ENCODE peak calls at places on chromosomes 4 and X, in ten cellular contexts. D is stimulated activated CD4-positive, alpha-beta T cell treated with anti-CD3 and anti-CD28 coated beads, Interleukin-4, amount 100 ng/mL, for 48 hours; U is C1 segment of cervical spinal cord; H is activated T-helper 1 cell treated with Interleukin-2 at 50 U/mL for 16 hours; N is GM10248; F is H54; K is endothelial cell; G is left ventricle myocardium inferior; B is NCI-H2029; Z is COR-L47. L is an unnamed sample.

GRCh38 chr4:168917150-168917779 is 92.8 kb downstream of the CBR4 start:
- DNase-seq in F (no peak), B (no peak), U (no peak), G (no peak), K (no peak), N (peak), Z (peak), H (no peak), D (no peak), L (no peak)

GRCh38 chr4:123037809-123038208 is 115.4 kb upstream of the NUDT6 start:
- DNase-seq in H (no peak), Z (no peak), N (no peak), K (no peak), G (no peak), F (no peak), D (no peak), U (no peak), B (no peak), L (no peak)

GRCh38 chrX:2592279-2592678 is 91.5 kb upstream of the DHRSX start:
- DNase-seq in H (no peak), U (no peak), K (no peak), Z (no peak), B (no peak), N (no peak), F (no peak), G (no peak), D (no peak), L (no peak)

GRCh38 chr4:89939994-89940393 is 45.3 kb downstream of the MMRN1 start:
- DNase-seq in U (no peak), N (no peak), K (no peak), H (no peak), B (peak), Z (peak), G (peak), D (no peak), F (no peak), L (no peak)

GRCh38 chrX:110216027-110216426 is 101.9 kb downstream of the AMMECR1 start:
- DNase-seq in B (no peak), G (no peak), N (no peak), Z (no peak), F (no peak), K (no peak), D (no peak), U (no peak), H (no peak), L (no peak)

GRCh38 chr4:6272863-6273660 is 3.4 kb downstream of the WFS1 start:
- DNase-seq in N (no peak), K (no peak), G (no peak), U (no peak), D (no peak), F (peak), B (no peak), H (no peak), Z (no peak), L (peak)

GRCh38 chr4:76011700-76012387 is 4.5 kb upstream of the CXCL9 start:
- DNase-seq in K (no peak), B (no peak), H (no peak), N (peak), F (no peak), D (no peak), G (no peak), U (no peak), Z (no peak), L (no peak)

GRCh38 chr4:38678078-38678477 is 14.1 kb downstream of the KLF3 start:
- DNase-seq in G (no peak), Z (no peak), B (no peak), U (no peak), F (no peak), D (no peak), H (no peak), K (no peak), N (no peak), L (peak)

GRCh38 chr4:31235961-31236360 is 515.8 kb downstream of the PCDH7 start:
- DNase-seq in K (no peak), B (no peak), N (no peak), U (peak), Z (no peak), H (no peak), F (no peak), D (no peak), G (no peak), L (no peak)

GRCh38 chr4:73315091-73315490 is 56.5 kb upstream of the ANKRD17 start:
- DNase-seq in H (no peak), B (no peak), U (no peak), G (no peak), N (no peak), Z (no peak), F (no peak), D (no peak), K (no peak), L (no peak)

GRCh38 chrX:11040405-11040804 is 70.7 kb upstream of the HCCS start:
- DNase-seq in B (no peak), H (no peak), N (no peak), K (no peak), U (no peak), G (no peak), F (no peak), D (no peak), Z (no peak), L (no peak)

GRCh38 chr4:150852237-150852636 is 162.8 kb downstream of the LRBA start:
- DNase-seq in D (no peak), B (no peak), K (no peak), F (no peak), Z (no peak), N (no peak), U (no peak), H (no peak), G (no peak), L (no peak)

GRCh38 chrX:72031118-72031517 is 100.6 kb downstream of the RTL5 start:
- DNase-seq in U (no peak), N (no peak), D (no peak), K (no peak), H (no peak), B (no peak), F (no peak), Z (no peak), G (no peak), L (no peak)

GRCh38 chrX:148282504-148282903 is 217.9 kb upstream of the AFF2 start:
- DNase-seq in H (no peak), B (no peak), F (no peak), Z (no peak), K (no peak), U (no peak), D (no peak), G (no peak), N (no peak), L (no peak)

GRCh38 chrX:22559506-22559905 is 286.8 kb downstream of the CBLL2 start:
- DNase-seq in F (no peak), H (no peak), D (no peak), U (no peak), Z (no peak), K (no peak), G (no peak), N (no peak), B (peak), L (no peak)

GRCh38 chr4:76950846-76951321 is 1.3 kb downstream of the SEPTIN11 start:
- DNase-seq in N (peak), G (no peak), Z (no peak), H (no peak), K (peak), B (peak), F (peak), U (peak), D (no peak), L (no peak)